ENCODE peak calls at places on chromosomes 13 and 19, in five cellular contexts. Y is IMR-90, P is endodermal cell, H is GM12878, A is HCT116. Q is an unnamed sample.
A peak's percentile ranks its signal among the peaks of the same experiment; 100 is the strongest.

GRCh38 chr13:43663474-43664090 is 123.2 kb downstream of the ENOX1 start:
- DNase-seq in A (no peak), Y (peak; percentile 73), P (no peak), H (no peak), Q (peak; percentile 39)

GRCh38 chr13:113852536-113853517 is 11.0 kb downstream of the GAS6 start:
- DNase-seq in Y (no peak), A (no peak), P (peak; percentile 39), H (no peak), Q (no peak)

GRCh38 chr19:46607441-46607841 is 6.3 kb downstream of the CALM3 start:
- DNase-seq in Y (no peak), P (peak; percentile 26), A (no peak), H (no peak), Q (no peak)

GRCh38 chr19:56840452-56841193 is at the start of the genes PEG3 and ZIM2:
- DNase-seq in Y (no peak), P (no peak), A (no peak), H (no peak), Q (no peak)

GRCh38 chr13:37706041-37706440 is 107.5 kb upstream of the POSTN start:
- DNase-seq in P (no peak), Y (no peak), H (no peak), A (no peak), Q (no peak)

GRCh38 chr19:13718733-13719132 is 45.6 kb upstream of the MRI1 start:
- DNase-seq in Y (peak; percentile 66), P (peak; percentile 63), A (no peak), H (no peak), Q (peak; percentile 49)

GRCh38 chr19:39858541-39858940 is 12.4 kb upstream of the FBL start:
- DNase-seq in P (peak; percentile 82), A (no peak), H (no peak), Y (peak; percentile 63), Q (peak; percentile 4)

GRCh38 chr19:51422053-51422448 is 4.6 kb upstream of the SIGLEC10 start:
- DNase-seq in H (no peak), P (peak; percentile 99), Y (peak; percentile 59), A (peak; percentile 56), Q (peak; percentile 12)

GRCh38 chr19:55223291-55224037 is 5.1 kb downstream of the TMEM86B start:
- DNase-seq in P (no peak), Y (no peak), A (no peak), H (no peak), Q (no peak)

GRCh38 chr19:7242601-7243258 is 51.5 kb downstream of the INSR start:
- DNase-seq in P (no peak), H (peak; percentile 77), Y (peak; percentile 64), A (no peak), Q (peak; percentile 72)

GRCh38 chr19:39106201-39106600 is 19.4 kb upstream of the PAK4 start:
- DNase-seq in H (no peak), Y (no peak), A (no peak), P (no peak), Q (no peak)

GRCh38 chr13:65095118-65095517 is 2135.0 kb downstream of the PCDH9 start:
- DNase-seq in H (no peak), A (no peak), Y (no peak), P (no peak), Q (no peak)

GRCh38 chr13:110713981-110714797 is 689 bp downstream of the ING1 start:
- DNase-seq in Y (peak; percentile 32), H (no peak), A (no peak), P (peak; percentile 77), Q (no peak)

GRCh38 chr19:10286803-10287737 is at the start of gene ICAM4:
- DNase-seq in P (peak; percentile 83), A (no peak), H (no peak), Y (peak; percentile 29), Q (no peak)

GRCh38 chr19:4781851-4782250 is 9.7 kb upstream of the FEM1A start:
- DNase-seq in H (no peak), P (no peak), Y (no peak), A (no peak), Q (no peak)

GRCh38 chr13:101019126-101019525 is 344.5 kb upstream of the TMTC4 start:
- DNase-seq in P (no peak), Y (no peak), A (no peak), H (no peak), Q (peak; percentile 32)

GRCh38 chr13:27353166-27353583 is 71.2 kb upstream of the GTF3A start:
- DNase-seq in Y (peak; percentile 88), P (no peak), H (peak; percentile 89), A (no peak), Q (peak; percentile 69)
- H3K4me3 ChIP-seq in Y (peak overlapping the region; percentile 27), P (no peak overlapping the region), H (peak overlapping the region; percentile 42), A (no peak overlapping the region), Q (peak overlapping the region; percentile 34)

DNA sequence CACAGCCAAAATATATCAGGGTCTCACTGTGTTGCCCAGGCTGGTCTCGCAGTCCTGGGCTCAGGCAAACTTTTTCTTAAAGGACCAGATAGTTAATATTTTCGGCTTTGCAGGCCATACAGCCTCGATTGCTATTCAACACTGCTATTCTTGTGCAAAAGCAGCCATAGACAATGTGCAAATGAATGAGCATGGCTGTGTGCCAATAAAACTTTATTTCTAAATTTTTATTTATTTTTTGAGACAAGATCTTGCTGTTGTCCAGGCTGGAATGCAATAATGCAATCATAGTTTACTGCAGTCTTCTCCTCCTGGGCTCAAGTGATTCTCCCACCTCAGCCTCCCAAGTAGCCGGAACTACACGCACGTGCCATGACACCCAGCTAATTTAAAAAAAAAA is 8.2 kb upstream of the PGLS start:
- DNase-seq in A (no peak), H (no peak), P (no peak), Y (no peak), Q (no peak)
- H3K27ac ChIP-seq in A (no peak overlapping the region), H (no peak overlapping the region), P (no peak overlapping the region), Y (no peak overlapping the region), Q (no peak overlapping the region)

GRCh38 chr19:35712529-35712909 is 5.3 kb upstream of the KMT2B start:
- DNase-seq in Y (no peak), H (no peak), A (no peak), P (no peak), Q (no peak)
- H3K9ac ChIP-seq in Y (no peak overlapping the region), H (peak overlapping the region; percentile 57), A (no peak overlapping the region), P (no peak overlapping the region), Q (no peak overlapping the region)

DNA sequence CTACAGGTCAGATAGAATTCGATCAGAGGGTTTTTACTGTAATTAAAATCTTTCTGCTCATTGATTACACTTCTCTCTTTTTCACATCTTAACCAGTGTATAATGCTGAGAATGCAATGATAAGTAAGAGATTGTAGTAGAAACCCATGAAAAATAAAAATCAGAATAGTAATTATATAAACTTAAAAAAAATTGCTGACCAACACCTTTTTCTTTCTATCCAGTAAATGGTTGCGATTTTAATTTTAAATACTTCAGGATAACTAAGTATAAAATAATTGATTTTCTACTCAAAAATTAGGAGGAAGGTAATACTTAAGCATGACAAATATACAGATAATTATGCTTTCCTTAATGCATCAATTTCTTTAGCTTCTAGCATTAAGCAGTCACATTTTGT is 910.6 kb upstream of the GPC6 start:
- DNase-seq in A (no peak), H (no peak), P (no peak), Y (no peak), Q (no peak)
- H3K4me3 ChIP-seq in A (no peak overlapping the region), H (no peak overlapping the region), P (no peak overlapping the region), Y (no peak overlapping the region), Q (no peak overlapping the region)

DNA sequence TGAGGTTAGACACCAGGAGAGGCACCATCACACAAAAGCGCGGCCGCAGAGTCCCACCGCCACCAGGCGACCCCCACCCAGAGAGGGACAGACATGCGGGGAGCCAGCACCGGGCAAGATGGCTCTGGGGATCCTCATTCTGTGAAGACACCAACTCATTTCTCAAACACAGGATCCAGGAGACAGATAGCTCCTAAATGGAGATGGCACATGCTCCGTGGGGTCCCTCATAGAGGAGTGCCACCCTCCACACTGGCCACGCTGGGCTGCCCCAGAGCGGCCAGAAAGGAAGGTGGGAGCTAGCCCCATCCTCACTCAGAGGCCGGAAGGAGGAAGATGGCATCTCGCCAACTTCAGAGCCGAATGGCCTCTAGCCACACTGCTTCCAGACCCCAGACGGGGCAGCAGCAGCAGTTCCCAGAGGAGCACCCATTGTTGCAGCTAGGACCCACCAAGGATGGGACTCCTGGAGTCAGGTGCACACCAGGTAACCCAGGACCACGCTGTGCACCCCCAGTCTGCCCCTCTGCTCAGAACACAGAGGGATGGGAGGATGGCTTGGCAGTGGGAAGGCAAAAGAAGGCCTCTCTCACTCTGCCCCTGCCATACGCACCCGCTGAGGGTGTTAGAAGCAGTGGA is 78.6 kb downstream of the ZIC5 start:
- DNase-seq in A (no peak), Y (no peak), P (peak; percentile 40), H (no peak), Q (no peak)
- H3K27ac ChIP-seq in A (no peak overlapping the region), Y (no peak overlapping the region), P (peak overlapping the region; percentile 7), H (no peak overlapping the region), Q (no peak overlapping the region)

GRCh38 chr13:52348081-52348480 is 57.9 kb downstream of the THSD1 start:
- DNase-seq in A (peak; percentile 34), H (no peak), Y (peak; percentile 88), P (no peak), Q (peak; percentile 97)
- H3K9ac ChIP-seq in A (peak overlapping the region; percentile 2), H (no peak overlapping the region), Y (no peak overlapping the region), P (no peak overlapping the region), Q (peak overlapping the region; percentile 64)

DNA sequence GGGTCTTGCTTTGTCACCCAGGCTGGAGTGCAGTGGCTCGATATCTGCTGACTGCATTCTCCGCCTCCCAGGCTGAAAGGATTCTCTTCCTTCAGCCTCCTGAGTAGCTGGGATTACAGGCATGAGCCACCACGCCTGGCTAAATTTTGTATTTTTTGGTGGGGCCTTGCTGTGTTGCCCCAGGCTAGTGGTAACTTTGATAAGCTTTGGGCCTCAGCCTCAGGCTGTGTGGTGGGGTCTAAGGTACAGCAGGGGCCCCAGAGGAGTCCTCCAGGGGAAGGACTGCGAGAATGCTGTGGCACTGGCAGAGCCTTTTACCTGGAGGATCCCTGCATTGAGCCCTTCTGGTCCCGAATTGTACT is 7.2 kb downstream of the DOT1L start:
- DNase-seq in P (no peak), H (no peak), A (no peak), Y (no peak), Q (no peak)
- H3K4me3 ChIP-seq in P (no peak overlapping the region), H (peak overlapping the region; percentile 59), A (no peak overlapping the region), Y (no peak overlapping the region), Q (no peak overlapping the region)

GRCh38 chr19:18107235-18108083 is 9.9 kb downstream of the MAST3 start:
- DNase-seq in Y (no peak), H (no peak), P (no peak), A (no peak), Q (no peak)

GRCh38 chr19:18109363-18109730 is 11.8 kb downstream of the MAST3 start:
- DNase-seq in Y (no peak), A (no peak), P (no peak), H (no peak), Q (no peak)

GRCh38 chr19:18110833-18111232 is 13.3 kb downstream of the MAST3 start:
- DNase-seq in P (no peak), Y (no peak), A (no peak), H (no peak), Q (no peak)

GRCh38 chr19:18108897-18109296 is 11.3 kb downstream of the MAST3 start:
- DNase-seq in Y (no peak), P (no peak), H (no peak), A (no peak), Q (no peak)

GRCh38 chr19:18109731-18110671 is 12.4 kb downstream of the MAST3 start:
- DNase-seq in Y (no peak), H (no peak), P (peak; percentile 78), A (no peak), Q (no peak)
- H3K27ac ChIP-seq in Y (peak overlapping the region; percentile 13), H (peak overlapping the region; percentile 48), P (no peak overlapping the region), A (peak overlapping the region; percentile 59), Q (no peak overlapping the region)

Q was measured in astrocyte.